ENCODE peak calls at places on chromosomes 6 and 20, in five cellular contexts. B is hepatocyte, H is spleen, O is fibroblast of the aortic adventitia, X is uterus. Z is an unnamed sample.

GRCh38 chr6:137813308-137813707 is 53.8 kb upstream of the TNFAIP3 start:
- DNase-seq in B (no peak), H (no peak), O (no peak), X (no peak), Z (no peak)

GRCh38 chr20:43844778-43845614 is 69.7 kb upstream of the TOX2 start:
- DNase-seq in B (peak; percentile 30), H (no peak), O (peak; percentile 98), X (no peak), Z (no peak)

GRCh38 chr20:44589522-44589921 is 7.1 kb downstream of the PKIG start:
- DNase-seq in B (no peak), H (no peak), O (no peak), X (no peak), Z (no peak)

GRCh38 chr6:21816231-21816630 is 222.7 kb downstream of the SOX4 start:
- DNase-seq in B (no peak), H (no peak), O (no peak), X (no peak), Z (no peak)

GRCh38 chr6:2021713-2022125 is 223.7 kb downstream of the GMDS start:
- DNase-seq in B (peak; percentile 14), H (no peak), O (peak; percentile 89), X (peak; percentile 20), Z (no peak)

GRCh38 chr6:3265671-3266070 is 6.9 kb downstream of the PSMG4 start:
- DNase-seq in B (no peak), H (no peak), O (no peak), X (no peak), Z (no peak)

GRCh38 chr20:59820204-59821041 is 113.0 kb downstream of the SYCP2 start:
- DNase-seq in B (no peak), H (peak; percentile 34), O (no peak), X (peak; percentile 26), Z (no peak)

GRCh38 chr6:8131265-8131897 is 29.0 kb upstream of the EEF1E1 start:
- DNase-seq in B (peak; percentile 78), H (no peak), O (peak; percentile 80), X (no peak), Z (peak; percentile 37)

GRCh38 chr6:136593748-136594490 is 43.7 kb upstream of the MAP7 start:
- DNase-seq in B (peak; percentile 39), H (no peak), O (peak; percentile 98), X (no peak), Z (peak; percentile 79)

GRCh38 chr20:15905661-15906060 is 667.6 kb downstream of the KIF16B start:
- DNase-seq in B (no peak), H (no peak), O (no peak), X (no peak), Z (no peak)

GRCh38 chr20:15900443-15900842 is 672.8 kb downstream of the KIF16B start:
- DNase-seq in B (no peak), H (no peak), O (no peak), X (no peak), Z (no peak)

GRCh38 chr20:15899972-15900371 is 673.3 kb downstream of the KIF16B start:
- DNase-seq in B (no peak), H (no peak), O (no peak), X (no peak), Z (no peak)

DNA sequence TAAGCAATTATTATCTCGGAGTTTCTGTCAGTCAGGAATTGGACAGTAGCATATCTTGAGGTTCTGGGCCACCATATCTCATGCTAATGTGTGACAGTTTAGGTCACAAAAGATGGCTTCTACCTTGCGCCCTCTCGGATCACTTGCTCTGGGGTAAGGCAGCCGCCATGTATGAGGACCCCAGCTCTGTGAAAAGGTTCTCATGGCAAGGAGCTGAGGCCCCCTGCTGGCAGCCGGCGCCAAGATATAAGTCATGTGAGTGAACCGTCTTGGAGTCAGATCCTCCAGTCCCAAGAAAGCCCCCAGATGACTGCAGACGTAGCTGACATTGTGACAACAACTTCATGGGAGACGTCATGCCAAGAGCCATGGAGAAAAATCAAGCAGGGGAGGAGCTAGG is 670.8 kb downstream of the KIF16B start:
- DNase-seq in B (no peak), H (no peak), O (no peak), X (no peak), Z (no peak)
- TF ChIP-seq CTCF in B (no peak), H (no peak), O (no peak), X (no peak), Z (no peak)

GRCh38 chr6:108535079-108535742 is 25.5 kb upstream of the FOXO3 start:
- DNase-seq in B (no peak), H (no peak), O (no peak), X (no peak), Z (no peak)

GRCh38 chr6:108528878-108529277 is 31.8 kb upstream of the FOXO3 start:
- DNase-seq in B (no peak), H (no peak), O (no peak), X (no peak), Z (no peak)

GRCh38 chr6:108526739-108527174 is 34.0 kb upstream of the FOXO3 start:
- DNase-seq in B (peak; percentile 58), H (no peak), O (peak; percentile 69), X (no peak), Z (peak; percentile 44)

GRCh38 chr6:108531332-108531731 is 29.4 kb upstream of the FOXO3 start:
- DNase-seq in B (no peak), H (no peak), O (no peak), X (no peak), Z (no peak)
- TF ChIP-seq CTCF in B (no peak), H (no peak), O (no peak), X (no peak), Z (no peak)

DNA sequence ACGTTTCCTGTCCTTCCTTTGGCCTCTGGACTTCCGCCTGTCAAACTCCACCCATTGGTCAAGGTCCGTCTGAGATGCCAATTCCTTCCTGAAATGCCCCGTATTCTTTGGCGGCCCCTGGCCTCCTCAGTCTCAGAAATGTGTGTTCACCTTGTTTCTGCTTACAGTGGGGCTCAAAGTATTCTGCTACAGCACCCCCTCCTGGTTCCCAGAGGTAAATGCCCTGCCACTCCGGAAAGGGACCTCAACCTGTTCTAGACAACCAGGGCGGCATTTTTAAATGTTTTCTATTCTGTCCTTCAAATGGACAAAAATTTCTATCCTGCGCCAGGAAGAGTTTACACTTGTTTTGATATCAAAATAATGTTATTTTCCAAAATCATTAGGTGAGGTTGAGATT is 12.1 kb upstream of the PAX1 start:
- DNase-seq in B (no peak), H (no peak), O (no peak), X (no peak), Z (no peak)
- TF ChIP-seq CTCF in B (peak; percentile 23), H (no peak), O (no peak), X (no peak), Z (no peak)

GRCh38 chr6:168162366-168162765 is 83.4 kb upstream of the FRMD1 start:
- DNase-seq in B (no peak), H (no peak), O (no peak), X (no peak), Z (no peak)
- TF ChIP-seq CTCF in B (no peak), H (no peak), O (no peak), X (no peak), Z (no peak)

DNA sequence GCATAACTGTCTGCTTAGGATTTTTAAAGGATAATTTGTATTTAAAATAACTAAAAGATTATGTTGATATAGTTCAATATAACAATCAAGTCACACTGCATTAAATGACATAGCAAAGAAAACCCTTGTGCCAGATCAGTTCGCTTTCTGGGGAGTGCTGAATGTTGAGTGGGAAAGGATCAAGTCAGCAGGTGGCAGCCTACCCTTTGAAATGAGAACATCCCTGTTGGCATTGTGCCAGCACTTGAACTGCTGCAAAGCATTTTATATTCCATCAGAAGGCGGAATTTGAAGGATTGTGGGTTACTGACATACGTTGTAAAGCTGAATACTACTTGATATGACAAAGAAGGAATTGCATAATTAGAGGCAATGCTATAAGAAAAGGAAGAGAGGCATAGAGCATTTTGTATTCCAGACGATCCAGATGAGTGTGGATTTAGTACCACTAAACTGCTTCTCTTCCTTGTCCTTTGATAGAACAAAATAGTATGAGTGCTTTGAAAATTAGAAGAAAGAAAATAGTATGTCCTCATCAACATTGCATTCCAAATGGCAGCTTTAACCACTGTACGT is 26.6 kb downstream of the BCKDHB start:
- DNase-seq in B (peak; percentile 81), H (no peak), O (peak; percentile 81), X (peak; percentile 36), Z (no peak)
- TF ChIP-seq CTCF in B (peak; percentile 65), H (no peak), O (peak; percentile 55), X (peak; percentile 51), Z (peak; percentile 22)

GRCh38 chr6:44001318-44001868 is 125.9 kb downstream of the MRPL14 start:
- DNase-seq in B (peak; percentile 52), H (no peak), O (no peak), X (no peak), Z (peak; percentile 62)

GRCh38 chr6:44003345-44004061 is 123.7 kb downstream of the MRPL14 start:
- DNase-seq in B (peak; percentile 37), H (peak; percentile 74), O (no peak), X (no peak), Z (peak; percentile 67)

GRCh38 chr6:44002071-44002590 is 125.1 kb downstream of the MRPL14 start:
- DNase-seq in B (peak; percentile 26), H (peak; percentile 78), O (peak; percentile 22), X (no peak), Z (no peak)

GRCh38 chr6:44004136-44004535 is 123.1 kb downstream of the MRPL14 start:
- DNase-seq in B (no peak), H (no peak), O (no peak), X (no peak), Z (no peak)

DNA sequence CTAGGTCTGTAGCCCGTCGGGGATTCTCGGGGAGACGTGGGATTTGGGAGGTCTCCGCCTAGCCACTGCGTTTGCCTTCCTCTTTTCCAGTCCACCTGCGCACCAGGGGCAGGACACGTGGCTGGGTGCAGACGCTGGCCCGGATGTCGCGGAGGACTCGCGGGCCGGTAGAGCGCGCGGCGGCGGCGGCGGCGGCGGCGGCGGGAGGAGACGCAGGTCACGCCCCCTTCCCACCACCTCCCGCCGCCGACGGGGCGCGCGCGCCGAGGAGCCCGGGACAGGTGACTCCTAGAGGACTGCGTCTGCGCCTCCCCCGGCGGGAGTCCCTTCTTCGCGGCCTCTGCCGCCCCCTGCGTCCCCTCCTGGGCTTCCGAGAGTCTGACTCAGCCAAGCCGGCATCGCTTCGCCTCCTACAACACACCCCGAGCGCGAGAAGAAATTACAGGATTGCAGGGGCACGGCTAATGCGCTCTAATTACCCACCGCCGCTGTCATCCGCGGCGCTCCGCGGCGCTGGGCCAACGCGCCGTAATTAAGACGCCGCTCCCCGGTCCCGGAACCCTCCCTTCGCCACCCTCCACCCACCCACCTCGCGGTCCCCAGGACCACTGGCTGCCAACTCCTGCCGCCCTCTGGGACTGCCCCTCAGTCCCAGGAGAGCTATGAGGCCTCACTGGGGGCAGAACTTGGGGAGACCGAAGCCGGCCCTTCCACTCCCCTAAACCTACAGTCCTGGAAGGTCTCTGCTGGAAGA is 124.5 kb downstream of the MRPL14 start:
- DNase-seq in B (peak; percentile 91), H (peak; percentile 65), O (peak; percentile 43), X (peak; percentile 60), Z (peak; percentile 81)
- TF ChIP-seq CTCF in B (peak; percentile 38), H (no peak), O (peak; percentile 27), X (peak; percentile 48), Z (peak; percentile 19)

DNA sequence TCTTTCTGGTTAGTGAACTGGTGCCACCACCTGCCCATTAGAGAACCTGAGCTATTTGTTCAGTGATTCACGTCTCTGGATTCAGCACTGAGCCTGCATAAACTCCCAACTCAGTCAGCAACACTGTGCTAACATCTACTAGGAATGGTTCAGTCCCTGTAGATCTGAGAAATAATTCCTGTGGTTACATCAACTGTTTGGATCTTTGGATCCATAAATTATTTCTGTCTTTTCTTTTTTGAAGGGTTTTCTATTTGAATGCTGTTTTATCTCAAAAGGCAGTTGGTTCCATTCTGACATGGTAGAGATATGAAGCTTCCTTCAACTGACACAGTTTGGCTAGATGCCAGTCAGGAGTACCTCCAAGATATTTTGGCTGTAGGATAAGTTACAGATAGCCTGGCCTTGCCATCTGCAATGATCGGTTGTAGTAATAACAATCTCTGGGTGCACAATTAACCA is 125.9 kb downstream of the TRMT11 start:
- DNase-seq in B (peak; percentile 41), H (no peak), O (peak; percentile 94), X (no peak), Z (no peak)
- TF ChIP-seq CTCF in B (no peak), H (no peak), O (no peak), X (no peak), Z (no peak)

Z was measured in GM10248.